ENCODE peak calls at places on chromosomes 5 and 9, in eight cellular contexts. W is suprapubic skin, F is A549, P is stomach, K is uterus, V is esophagus squamous epithelium, C is GM12891, O is GM12892. S is an unnamed sample.

GRCh38 chr5:178589180-178590140 is 733 bp downstream of the COL23A1 start:
- DNase-seq in W (no peak), F (no peak), P (no peak), K (no peak), V (no peak), C (peak), O (no peak), S (peak)

GRCh38 chr9:28207657-28208056 is 634.4 kb upstream of the C9orf72 start:
- DNase-seq in W (no peak), F (no peak), P (no peak), K (no peak), V (no peak), C (no peak), O (no peak), S (no peak)

GRCh38 chr5:141778683-141779082 is 96.7 kb upstream of the ARAP3 start:
- DNase-seq in W (no peak), F (no peak), P (no peak), K (no peak), V (no peak), C (no peak), O (no peak), S (no peak)

GRCh38 chr5:78795757-78796156 is 147.2 kb upstream of the LHFPL2 start:
- DNase-seq in W (no peak), F (peak), P (no peak), K (no peak), V (no peak), C (no peak), O (no peak), S (no peak)

GRCh38 chr9:113602126-113603119 is 138.9 kb downstream of the RGS3 start:
- DNase-seq in W (no peak), F (no peak), P (peak), K (peak), V (no peak), C (peak), O (peak), S (peak)

GRCh38 chr5:5363045-5363444 is 59.4 kb upstream of the ICE1 start:
- DNase-seq in W (no peak), F (peak), P (no peak), K (no peak), V (no peak), C (no peak), O (no peak), S (no peak)

GRCh38 chr5:132439521-132440206 is 50.9 kb downstream of the IRF1 start:
- DNase-seq in W (no peak), F (no peak), P (no peak), K (peak), V (no peak), C (no peak), O (no peak), S (no peak)

GRCh38 chr9:88973281-88974045 is 17.8 kb upstream of the S1PR3 start:
- DNase-seq in W (no peak), F (no peak), P (no peak), K (no peak), V (no peak), C (no peak), O (no peak), S (peak)

GRCh38 chr5:135750506-135750905 is 84.0 kb upstream of the SLC25A48 start:
- DNase-seq in W (no peak), F (no peak), P (no peak), K (no peak), V (no peak), C (no peak), O (no peak), S (no peak)

GRCh38 chr5:1901081-1901480 is 18.4 kb upstream of the IRX4 start:
- DNase-seq in W (no peak), F (no peak), P (no peak), K (no peak), V (no peak), C (no peak), O (no peak), S (no peak)

GRCh38 chr9:103707181-103707580 is 386.9 kb upstream of the SMC2 start:
- DNase-seq in W (no peak), F (no peak), P (no peak), K (no peak), V (no peak), C (no peak), O (no peak), S (no peak)

GRCh38 chr5:157516016-157516415 is 56.0 kb downstream of the NIPAL4 start:
- DNase-seq in W (no peak), F (peak), P (no peak), K (peak), V (no peak), C (no peak), O (no peak), S (no peak)

GRCh38 chr9:2241461-2241874 is 226.3 kb downstream of the SMARCA2 start:
- DNase-seq in W (no peak), F (peak), P (no peak), K (peak), V (no peak), C (no peak), O (no peak), S (no peak)

GRCh38 chr9:76371901-76372300 is 22.3 kb downstream of the RFK start:
- DNase-seq in W (no peak), F (peak), P (no peak), K (no peak), V (no peak), C (no peak), O (no peak), S (no peak)

GRCh38 chr9:87599901-87600610 is 102.4 kb downstream of the DAPK1 start:
- DNase-seq in W (no peak), F (peak), P (no peak), K (peak), V (no peak), C (no peak), O (no peak), S (no peak)

GRCh38 chr5:62473209-62473608 is 60.6 kb downstream of the IPO11 start:
- DNase-seq in W (no peak), F (no peak), P (no peak), K (no peak), V (no peak), C (no peak), O (no peak), S (no peak)

GRCh38 chr5:130978475-130978874 is 186.6 kb downstream of the HINT1 start:
- DNase-seq in W (no peak), F (no peak), P (no peak), K (no peak), V (no peak), C (no peak), O (no peak), S (no peak)

GRCh38 chr9:131776473-131776872 is 36.6 kb upstream of the RAPGEF1 start:
- DNase-seq in W (no peak), F (peak), P (no peak), K (no peak), V (no peak), C (peak), O (no peak), S (peak)

GRCh38 chr5:177300236-177300880 is 3.2 kb downstream of the RAB24 start:
- DNase-seq in W (no peak), F (no peak), P (peak), K (peak), V (no peak), C (no peak), O (peak), S (peak)

GRCh38 chr5:42759456-42759855 is 2.8 kb downstream of the CCDC152 start:
- DNase-seq in W (no peak), F (no peak), P (no peak), K (no peak), V (no peak), C (no peak), O (no peak), S (no peak)

GRCh38 chr5:158682631-158683030 is 417.1 kb downstream of the EBF1 start:
- DNase-seq in W (no peak), F (no peak), P (no peak), K (no peak), V (no peak), C (no peak), O (no peak), S (no peak)

GRCh38 chr5:128315671-128316070 is 222.4 kb downstream of the FBN2 start:
- DNase-seq in W (no peak), F (no peak), P (no peak), K (no peak), V (no peak), C (no peak), O (no peak), S (no peak)

DNA sequence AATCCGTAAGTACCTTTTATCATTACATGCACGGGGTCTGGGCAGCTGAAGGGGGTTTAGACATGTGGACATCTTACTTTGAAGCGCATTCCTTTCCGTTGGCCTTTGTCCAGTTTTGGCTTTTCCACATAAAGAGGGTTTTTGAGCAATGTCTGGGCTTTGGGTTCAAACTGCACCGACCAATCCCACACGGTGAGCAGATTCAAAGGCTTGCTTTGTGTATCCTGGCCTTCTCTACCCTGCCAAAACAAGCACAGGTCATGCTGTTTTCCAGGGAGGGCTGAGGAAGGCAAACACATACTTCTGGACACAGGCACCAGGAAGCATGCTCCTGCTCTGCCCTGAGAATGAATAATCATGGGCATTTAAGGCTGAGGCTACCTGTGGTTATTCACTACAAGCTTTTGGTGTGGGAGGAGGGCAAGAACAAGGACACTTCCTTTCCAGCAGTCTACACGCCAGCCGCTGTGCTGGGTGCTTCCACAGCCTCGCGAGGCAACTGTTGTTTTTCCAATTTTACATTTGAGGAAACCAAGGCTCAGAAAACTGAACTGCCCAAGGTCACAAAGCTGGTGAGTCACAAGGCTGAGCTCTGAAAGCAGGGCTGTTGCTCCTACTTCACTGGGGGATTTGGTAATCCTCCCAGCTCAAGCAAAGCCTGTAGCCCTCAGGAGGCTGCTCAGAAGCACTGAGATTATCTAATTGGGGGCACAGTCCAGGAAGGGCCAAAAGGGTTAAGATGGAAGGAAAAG is 59.8 kb upstream of the GOLPH3 start:
- DNase-seq in W (peak), F (peak), P (peak), K (no peak), V (no peak), C (no peak), O (no peak), S (no peak)
- TF ChIP-seq POLR2A in W (no peak), F (no peak), P (no peak), K (no peak), V (no peak), C (no peak), O (no peak), S (no peak)

DNA sequence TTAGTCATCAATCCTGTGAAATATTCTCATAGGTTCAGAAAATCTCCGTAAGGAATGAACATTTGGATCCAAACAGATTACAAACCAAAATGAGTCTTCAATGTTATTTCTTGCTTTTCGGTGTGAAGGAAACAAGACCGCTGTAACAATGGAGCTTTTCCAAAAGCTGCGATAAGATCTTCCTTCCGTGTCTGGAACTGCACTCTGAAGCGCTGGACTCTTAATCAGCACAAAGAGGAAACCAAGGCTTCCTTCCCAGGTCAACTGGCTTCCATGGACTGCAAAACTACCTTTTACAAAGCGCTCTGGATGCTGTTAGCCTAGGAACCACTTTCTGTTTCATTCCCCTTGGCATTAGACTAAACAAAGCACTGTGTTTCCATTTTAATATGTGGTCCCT is 137.9 kb upstream of the BASP1 start:
- DNase-seq in W (no peak), F (no peak), P (no peak), K (no peak), V (no peak), C (no peak), O (no peak), S (no peak)
- TF ChIP-seq POLR2A in W (no peak), F (no peak), P (no peak), K (no peak), V (no peak), C (no peak), O (no peak), S (no peak)

GRCh38 chr9:92480332-92480771 is 2.0 kb downstream of the ASPN start:
- DNase-seq in W (no peak), F (no peak), P (no peak), K (no peak), V (no peak), C (no peak), O (no peak), S (no peak)
- TF ChIP-seq POLR2A in W (no peak), F (no peak), P (no peak), K (peak), V (no peak), C (no peak), O (no peak), S (no peak)

DNA sequence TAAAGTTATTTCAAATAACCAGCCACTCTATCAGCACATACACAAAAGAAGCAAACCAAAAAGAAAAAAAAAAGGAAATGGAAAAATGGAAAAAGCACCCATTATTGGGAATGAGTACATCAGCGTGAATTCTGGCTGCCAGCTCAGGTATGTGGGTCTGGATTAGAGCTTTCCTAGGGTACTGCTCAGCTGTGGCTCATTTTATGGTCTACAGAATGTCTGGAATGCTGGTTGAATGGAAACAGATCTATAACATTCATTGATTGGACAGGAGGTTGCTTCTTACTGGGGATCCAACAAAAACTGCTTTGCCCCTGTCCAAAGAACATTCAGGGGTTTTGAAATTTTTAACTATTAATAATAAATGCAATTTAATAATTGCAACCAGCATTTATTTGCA is 3.9 kb upstream of the CAST start:
- DNase-seq in W (no peak), F (no peak), P (no peak), K (no peak), V (no peak), C (no peak), O (no peak), S (no peak)
- TF ChIP-seq POLR2A in W (no peak), F (no peak), P (no peak), K (no peak), V (no peak), C (no peak), O (no peak), S (no peak)

GRCh38 chr5:151700816-151701215 is 14.1 kb upstream of the SPARC start:
- DNase-seq in W (no peak), F (no peak), P (no peak), K (no peak), V (no peak), C (no peak), O (no peak), S (no peak)

GRCh38 chr5:151697452-151697851 is 10.7 kb upstream of the SPARC start:
- DNase-seq in W (no peak), F (no peak), P (no peak), K (no peak), V (no peak), C (no peak), O (no peak), S (no peak)

GRCh38 chr5:151695464-151695863 is 8.7 kb upstream of the SPARC start:
- DNase-seq in W (no peak), F (no peak), P (no peak), K (no peak), V (no peak), C (no peak), O (no peak), S (no peak)

GRCh38 chr5:151696470-151697061 is 9.9 kb upstream of the SPARC start:
- DNase-seq in W (peak), F (no peak), P (no peak), K (peak), V (peak), C (no peak), O (no peak), S (no peak)

DNA sequence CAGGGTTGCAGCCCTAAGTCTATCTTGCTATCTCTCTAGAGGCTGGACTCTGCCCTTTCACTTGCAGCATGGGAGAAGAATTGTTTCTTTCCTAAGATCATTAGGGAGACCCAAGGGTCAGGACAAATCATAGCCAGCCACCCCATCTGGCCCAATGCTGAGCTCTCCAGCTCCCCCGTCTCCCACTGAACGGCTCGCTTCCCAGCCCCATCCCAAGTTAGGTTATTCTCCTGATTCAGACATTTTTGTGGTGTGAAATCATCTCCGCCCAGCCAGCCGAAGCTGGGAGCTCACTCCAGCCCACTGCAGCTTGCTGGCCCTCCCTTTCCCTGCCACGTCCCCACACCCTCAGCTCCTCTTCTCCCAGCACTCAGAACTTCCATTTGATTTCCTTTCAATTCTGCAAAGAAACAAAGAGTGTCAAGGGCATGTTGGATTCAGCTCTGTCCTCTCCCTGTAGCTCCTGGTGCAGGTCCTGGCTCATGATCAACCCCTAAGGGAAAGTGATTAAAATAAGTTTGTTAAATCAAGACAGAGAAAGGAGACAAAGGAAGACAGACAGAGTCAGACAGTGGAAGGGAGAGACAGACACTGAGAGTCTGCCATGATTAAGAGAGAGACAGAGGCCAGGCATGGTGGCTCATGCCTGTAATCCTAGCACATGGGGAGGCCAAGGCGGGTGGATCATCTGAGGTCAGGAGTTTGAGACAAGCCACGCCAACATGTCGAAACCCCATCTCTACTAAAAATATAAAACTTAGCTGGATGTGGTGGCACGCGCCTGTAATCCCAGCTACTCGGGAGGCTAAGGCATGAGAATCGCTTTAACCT is 12.6 kb upstream of the SPARC start:
- DNase-seq in W (peak), F (peak), P (peak), K (peak), V (no peak), C (no peak), O (no peak), S (no peak)
- TF ChIP-seq POLR2A in W (no peak), F (no peak), P (no peak), K (peak), V (no peak), C (no peak), O (no peak), S (no peak)

GRCh38 chr9:128457207-128457606 is 1.4 kb downstream of the ODF2 start:
- DNase-seq in W (no peak), F (no peak), P (no peak), K (no peak), V (no peak), C (no peak), O (no peak), S (no peak)

GRCh38 chr9:128455849-128456612 is at the start of gene ODF2:
- DNase-seq in W (peak), F (peak), P (peak), K (peak), V (peak), C (peak), O (peak), S (peak)

GRCh38 chr9:128459011-128459410 is 3.2 kb downstream of the ODF2 start:
- DNase-seq in W (no peak), F (no peak), P (no peak), K (no peak), V (no peak), C (no peak), O (no peak), S (no peak)

GRCh38 chr9:128454991-128455390 is 815 bp upstream of the ODF2 start:
- DNase-seq in W (no peak), F (no peak), P (no peak), K (no peak), V (no peak), C (no peak), O (no peak), S (no peak)

GRCh38 chr9:128456613-128457061 is 831 bp downstream of the ODF2 start:
- DNase-seq in W (peak), F (peak), P (peak), K (peak), V (no peak), C (peak), O (peak), S (peak)
- TF ChIP-seq POLR2A in W (no peak), F (no peak), P (no peak), K (no peak), V (no peak), C (no peak), O (no peak), S (no peak)

GRCh38 chr9:133148351-133149129 is 15.2 kb downstream of the GBGT1 start:
- DNase-seq in W (no peak), F (no peak), P (peak), K (peak), V (no peak), C (no peak), O (peak), S (peak)
- TF ChIP-seq POLR2A in W (peak), F (no peak), P (no peak), K (peak), V (no peak), C (no peak), O (no peak), S (peak)

GRCh38 chr5:61331407-61332368 is at the start of gene ZSWIM6:
- DNase-seq in W (peak), F (peak), P (peak), K (peak), V (peak), C (peak), O (peak), S (peak)

GRCh38 chr5:61332369-61332745 is 299 bp downstream of the ZSWIM6 start:
- DNase-seq in W (no peak), F (no peak), P (peak), K (no peak), V (no peak), C (peak), O (peak), S (peak)

GRCh38 chr5:61330341-61330878 is 1.6 kb upstream of the ZSWIM6 start:
- DNase-seq in W (no peak), F (peak), P (no peak), K (peak), V (no peak), C (no peak), O (no peak), S (peak)

GRCh38 chr5:61329729-61330128 is 2.3 kb upstream of the ZSWIM6 start:
- DNase-seq in W (no peak), F (no peak), P (no peak), K (no peak), V (no peak), C (no peak), O (peak), S (no peak)

GRCh38 chr5:61330879-61331406 is 1.1 kb upstream of the ZSWIM6 start:
- DNase-seq in W (no peak), F (peak), P (peak), K (peak), V (peak), C (peak), O (peak), S (peak)
- TF ChIP-seq POLR2A in W (no peak), F (no peak), P (peak), K (no peak), V (no peak), C (no peak), O (no peak), S (no peak)

GRCh38 chr5:154546719-154547118 is 68.7 kb upstream of the HAND1 start:
- DNase-seq in W (no peak), F (no peak), P (no peak), K (no peak), V (no peak), C (no peak), O (no peak), S (no peak)
- TF ChIP-seq POLR2A in W (no peak), F (no peak), P (no peak), K (no peak), V (no peak), C (no peak), O (no peak), S (no peak)